ENCODE peak calls at places on chromosome 12, in four cellular contexts. Q is hippocampal formation, L is C1 segment of cervical spinal cord, W is Calu3. P is an unnamed sample.

GRCh38 chr12:72271401-72271740 is 799 bp upstream of the TRHDE start:
- DNase-seq in Q (peak), L (no peak), W (peak), P (no peak)

GRCh38 chr12:105172037-105172436 is 63.9 kb downstream of the APPL2 start:
- DNase-seq in Q (no peak), L (no peak), W (no peak), P (no peak)

GRCh38 chr12:3989218-3989550 is 116.0 kb upstream of the PARP11 start:
- DNase-seq in Q (no peak), L (no peak), W (no peak), P (no peak)

GRCh38 chr12:94149781-94150482 is 1.6 kb downstream of the PLXNC1 start:
- DNase-seq in Q (peak), L (no peak), W (no peak), P (no peak)

GRCh38 chr12:67052981-67053380 is 216.2 kb upstream of the CAND1 start:
- DNase-seq in Q (no peak), L (no peak), W (no peak), P (no peak)

GRCh38 chr12:57095440-57095839 is 6.5 kb downstream of the NAB2 start:
- DNase-seq in Q (no peak), L (no peak), W (no peak), P (no peak)

GRCh38 chr12:51814311-51815088 is 34.0 kb downstream of the FIGNL2 start:
- DNase-seq in Q (peak), L (peak), W (peak), P (no peak)

GRCh38 chr12:1488908-1489381 is 105.4 kb downstream of the FBXL14 start:
- DNase-seq in Q (no peak), L (no peak), W (no peak), P (no peak)

GRCh38 chr12:93773122-93773871 is 96.1 kb downstream of the CRADD start:
- DNase-seq in Q (no peak), L (no peak), W (no peak), P (no peak)

GRCh38 chr12:82326905-82327503 is 31.2 kb downstream of the CCDC59 start:
- DNase-seq in Q (no peak), L (no peak), W (no peak), P (peak)

GRCh38 chr12:104219361-104219892 is 3.8 kb downstream of the TXNRD1 start:
- DNase-seq in Q (no peak), L (no peak), W (peak), P (peak)

GRCh38 chr12:94059394-94060368 is 88.7 kb upstream of the PLXNC1 start:
- DNase-seq in Q (no peak), L (no peak), W (no peak), P (no peak)

GRCh38 chr12:118436002-118436724 is 59.8 kb downstream of the SUDS3 start:
- DNase-seq in Q (no peak), L (no peak), W (peak), P (no peak)

GRCh38 chr12:80702889-80703605 is 4.4 kb upstream of the MYF6 start:
- DNase-seq in Q (no peak), L (no peak), W (peak), P (no peak)

GRCh38 chr12:109097435-109098141 is at the start of gene UNG:
- DNase-seq in Q (peak), L (peak), W (peak), P (no peak)

GRCh38 chr12:52294803-52295202 is 3.5 kb upstream of the KRT81 start:
- DNase-seq in Q (no peak), L (no peak), W (no peak), P (no peak)

GRCh38 chr12:9649532-9649940 is 20.0 kb upstream of the CLEC2D start:
- DNase-seq in Q (no peak), L (no peak), W (no peak), P (no peak)

GRCh38 chr12:53737951-53738833 is 10.9 kb upstream of the CALCOCO1 start:
- DNase-seq in Q (no peak), L (no peak), W (no peak), P (no peak)

GRCh38 chr12:19741132-19741489 is 301.8 kb downstream of the AEBP2 start:
- DNase-seq in Q (no peak), L (no peak), W (no peak), P (no peak)

GRCh38 chr12:29223936-29224921 is 75.2 kb downstream of the FAR2 start:
- DNase-seq in Q (no peak), L (no peak), W (no peak), P (no peak)

GRCh38 chr12:105212431-105212830 is 23.5 kb downstream of the APPL2 start:
- DNase-seq in Q (no peak), L (no peak), W (no peak), P (no peak)

GRCh38 chr12:46292754-46293402 is 24.0 kb upstream of the SLC38A1 start:
- DNase-seq in Q (no peak), L (no peak), W (no peak), P (no peak)

GRCh38 chr12:26195641-26196423 is 459 bp downstream of the SSPN start:
- DNase-seq in Q (peak), L (peak), W (peak), P (no peak)

GRCh38 chr12:129693731-129694130 is 210.1 kb downstream of the TMEM132D start:
- DNase-seq in Q (no peak), L (no peak), W (no peak), P (no peak)

GRCh38 chr12:104357431-104357952 is 54.0 kb downstream of the EID3 start:
- DNase-seq in Q (no peak), L (no peak), W (no peak), P (no peak)

GRCh38 chr12:122371475-122372045 is 50.9 kb downstream of the CLIP1 start:
- DNase-seq in Q (no peak), L (no peak), W (no peak), P (no peak)

GRCh38 chr12:75611041-75611440 is 99.6 kb upstream of the KRR1 start:
- DNase-seq in Q (no peak), L (no peak), W (no peak), P (no peak)

GRCh38 chr12:20604408-20604807 is 90.7 kb upstream of the SLCO1C1 start:
- DNase-seq in Q (no peak), L (no peak), W (no peak), P (no peak)

GRCh38 chr12:13956060-13956590 is 25.3 kb downstream of the GRIN2B start:
- DNase-seq in Q (no peak), L (no peak), W (no peak), P (no peak)

GRCh38 chr12:112198120-112198733 is 72.9 kb downstream of the TRAFD1 start:
- DNase-seq in Q (peak), L (no peak), W (peak), P (peak)

GRCh38 chr12:52074006-52074405 is 4.2 kb downstream of the ATG101 start:
- DNase-seq in Q (no peak), L (no peak), W (no peak), P (no peak)

GRCh38 chr12:107436376-107436775 is 249.2 kb upstream of the PWP1 start:
- DNase-seq in Q (no peak), L (no peak), W (no peak), P (no peak)

GRCh38 chr12:91900971-91901370 is 244.7 kb downstream of the BTG1 start:
- DNase-seq in Q (no peak), L (no peak), W (no peak), P (no peak)